ENCODE peak calls at places on chromosomes 3 and 15, in five cellular contexts. D is iPS DF 19.7, S is endodermal cell, G is IMR-90, N is gastrocnemius medialis. E is an unnamed sample.
A peak's percentile ranks its signal among the peaks of the same experiment; 100 is the strongest.

GRCh38 chr3:150531775-150532174 is 14.5 kb downstream of the SERP1 start:
- DNase-seq in G (no peak), D (no peak), S (no peak), N (no peak), E (no peak)

GRCh38 chr3:16033889-16034687 is 140.4 kb upstream of the GALNT15 start:
- DNase-seq in S (no peak), N (no peak), G (peak; percentile 54), D (no peak), E (no peak)

GRCh38 chr3:33372218-33373081 is 67.8 kb downstream of the UBP1 start:
- DNase-seq in S (peak; percentile 69), D (no peak), G (peak; percentile 73), N (no peak), E (peak; percentile 74)

GRCh38 chr15:96123630-96124187 is 206.8 kb upstream of the NR2F2 start:
- DNase-seq in G (no peak), N (no peak), S (no peak), D (no peak), E (no peak)

GRCh38 chr3:195744437-195744836 is 23.7 kb downstream of the MUC20 start:
- DNase-seq in D (no peak), G (no peak), N (no peak), S (no peak), E (no peak)

GRCh38 chr3:160707187-160707789 is 30.3 kb downstream of the ARL14 start:
- DNase-seq in N (peak; percentile 24), D (no peak), G (peak; percentile 50), S (peak; percentile 58), E (peak; percentile 59)

GRCh38 chr15:43253431-43254403 is 13.0 kb downstream of the TGM5 start:
- DNase-seq in S (peak; percentile 29), D (no peak), N (peak; percentile 27), G (peak; percentile 18), E (peak; percentile 11)

GRCh38 chr3:168951368-168951767 is 712.1 kb downstream of the MECOM start:
- DNase-seq in S (no peak), D (no peak), G (no peak), N (no peak), E (no peak)

GRCh38 chr3:131543714-131544113 is 40.9 kb upstream of the MRPL3 start:
- DNase-seq in D (no peak), S (no peak), N (peak; percentile 20), G (peak; percentile 84), E (peak; percentile 64)

GRCh38 chr3:106819445-106819844 is 557.8 kb upstream of the CCDC54 start:
- DNase-seq in S (no peak), N (no peak), G (no peak), D (no peak), E (no peak)

GRCh38 chr15:100201376-100202280 is 140.1 kb downstream of the ADAMTS17 start:
- DNase-seq in D (no peak), S (peak; percentile 28), G (no peak), N (no peak), E (peak; percentile 1)

GRCh38 chr3:184016820-184017671 is 638 bp downstream of the ABCC5 start:
- DNase-seq in S (peak; percentile 86), D (no peak), N (peak; percentile 20), G (peak; percentile 32), E (peak; percentile 57)

GRCh38 chr3:120153294-120153693 is 59.0 kb upstream of the GSK3B start:
- DNase-seq in G (peak; percentile 86), N (no peak), D (no peak), S (no peak), E (peak; percentile 93)

GRCh38 chr15:52445553-52445952 is 83.1 kb downstream of the MYO5A start:
- DNase-seq in G (no peak), N (no peak), D (no peak), S (no peak), E (no peak)

GRCh38 chr3:45507820-45508317 is 86.7 kb upstream of the LIMD1 start:
- DNase-seq in G (peak; percentile 87), S (peak; percentile 87), N (no peak), D (peak; percentile 48), E (peak; percentile 90)

GRCh38 chr15:58423205-58423604 is 8.6 kb upstream of the LIPC start:
- DNase-seq in N (no peak), D (no peak), G (no peak), S (no peak), E (no peak)

GRCh38 chr3:161508852-161509477 is 12.4 kb downstream of the OTOL1 start:
- DNase-seq in D (no peak), N (no peak), S (no peak), G (no peak), E (peak; percentile 36)

GRCh38 chr15:54681578-54681977 is 515.2 kb downstream of the RSL24D1 start:
- DNase-seq in S (no peak), D (no peak), G (no peak), N (no peak), E (no peak)

GRCh38 chr15:33016405-33017024 is 178.0 kb downstream of the FMN1 start:
- DNase-seq in S (no peak), G (no peak), N (no peak), D (no peak), E (no peak)

GRCh38 chr3:58486036-58486435 is 5.9 kb upstream of the KCTD6 start:
- DNase-seq in S (no peak), D (no peak), G (no peak), N (no peak), E (no peak)

GRCh38 chr3:138296639-138297038 is 33.0 kb downstream of the NME9 start:
- DNase-seq in G (no peak), S (no peak), D (no peak), N (no peak), E (no peak)

GRCh38 chr3:37667359-37667758 is 194.3 kb upstream of the CTDSPL start:
- DNase-seq in S (no peak), D (no peak), G (no peak), N (no peak), E (no peak)

GRCh38 chr15:84671211-84671610 is 13.2 kb upstream of the NMB start:
- DNase-seq in G (peak; percentile 87), N (no peak), D (no peak), S (no peak), E (peak; percentile 71)

GRCh38 chr3:194276768-194277546 is 74.2 kb downstream of the CPN2 start:
- DNase-seq in D (no peak), G (peak; percentile 52), S (peak; percentile 66), N (peak; percentile 72), E (no peak)

GRCh38 chr3:174529298-174529697 is 329.8 kb upstream of the NAALADL2 start:
- DNase-seq in S (peak; percentile 59), D (no peak), N (no peak), G (no peak), E (no peak)

GRCh38 chr15:53506370-53506769 is 253.1 kb downstream of the WDR72 start:
- DNase-seq in S (peak; percentile 51), D (no peak), G (no peak), N (no peak), E (no peak)

GRCh38 chr3:35931867-35932266 is 292.5 kb downstream of the ARPP21 start:
- DNase-seq in S (no peak), G (no peak), D (no peak), N (no peak), E (no peak)

GRCh38 chr3:105364113-105364512 is 2.6 kb upstream of the ALCAM start:
- DNase-seq in G (peak; percentile 84), N (no peak), S (no peak), D (no peak), E (peak; percentile 73)

GRCh38 chr3:124420392-124420791 is 309.9 kb upstream of the UMPS start:
- DNase-seq in D (no peak), G (no peak), S (no peak), N (no peak), E (no peak)

GRCh38 chr3:6799264-6799915 is 61.5 kb upstream of the GRM7 start:
- DNase-seq in G (no peak), S (peak; percentile 71), N (no peak), D (no peak), E (no peak)

GRCh38 chr3:12472000-12472399 is 12.3 kb upstream of the TSEN2 start:
- DNase-seq in D (no peak), G (no peak), S (no peak), N (no peak), E (no peak)

GRCh38 chr3:152267831-152268500 is 763 bp upstream of the MBNL1 start:
- DNase-seq in S (no peak), N (no peak), G (no peak), D (no peak), E (no peak)

GRCh38 chr3:39910828-39911464 is 101.5 kb downstream of the MYRIP start:
- DNase-seq in N (no peak), G (no peak), S (no peak), D (no peak), E (no peak)

GRCh38 chr3:181724432-181724740 is 12.7 kb downstream of the SOX2 start:
- DNase-seq in N (no peak), D (no peak), G (no peak), S (no peak), E (no peak)

GRCh38 chr3:53320697-53321096 is 26.6 kb downstream of the DCP1A start:
- DNase-seq in G (peak; percentile 28), S (no peak), N (peak; percentile 48), D (no peak), E (no peak)

GRCh38 chr3:10289785-10290355 is 2.9 kb downstream of the GHRL start:
- DNase-seq in G (no peak), D (no peak), S (peak; percentile 61), N (no peak), E (no peak)

GRCh38 chr3:49173116-49173791 is 1.9 kb downstream of the KLHDC8B start:
- DNase-seq in S (peak; percentile 81), D (no peak), G (no peak), N (no peak), E (peak; percentile 54)

E was measured in mesenchymal stem cell.